ENCODE peak calls at places on chromosomes 16 and 17, in five cellular contexts. One of them, this sample, is unnamed.

GRCh38 chr17:4499431-4500187 is 928 bp downstream of the SPNS2 start:
- DNase-seq in stimulated activated CD8-positive, alpha-beta memory T cell treated with anti-CD3 and anti-CD28 coated beads, Interleukin-12 subunit alpha, Interleukin-12 subunit beta, amount 100 ng/mL, for 1 hour: no peak
- DNase-seq in endothelial cell: peak
- DNase-seq in NCI-H187: no peak
- DNase-seq in central memory CD4-positive, alpha-beta T cell: peak
- DNase-seq in this sample: no peak

GRCh38 chr16:10519929-10520868 is 60.2 kb downstream of the EMP2 start:
- DNase-seq in stimulated activated CD8-positive, alpha-beta memory T cell treated with anti-CD3 and anti-CD28 coated beads, Interleukin-12 subunit alpha, Interleukin-12 subunit beta, amount 100 ng/mL, for 1 hour: no peak
- DNase-seq in endothelial cell: no peak
- DNase-seq in NCI-H187: no peak
- DNase-seq in central memory CD4-positive, alpha-beta T cell: no peak
- DNase-seq in this sample: no peak

GRCh38 chr16:65125322-65125721 is 3.5 kb upstream of the CDH11 start:
- DNase-seq in stimulated activated CD8-positive, alpha-beta memory T cell treated with anti-CD3 and anti-CD28 coated beads, Interleukin-12 subunit alpha, Interleukin-12 subunit beta, amount 100 ng/mL, for 1 hour: no peak
- DNase-seq in endothelial cell: no peak
- DNase-seq in NCI-H187: no peak
- DNase-seq in central memory CD4-positive, alpha-beta T cell: no peak
- DNase-seq in this sample: no peak

GRCh38 chr17:83080641-83081560 is 1.5 kb downstream of the METRNL start:
- DNase-seq in stimulated activated CD8-positive, alpha-beta memory T cell treated with anti-CD3 and anti-CD28 coated beads, Interleukin-12 subunit alpha, Interleukin-12 subunit beta, amount 100 ng/mL, for 1 hour: no peak
- DNase-seq in endothelial cell: no peak
- DNase-seq in NCI-H187: no peak
- DNase-seq in central memory CD4-positive, alpha-beta T cell: no peak
- DNase-seq in this sample: no peak

GRCh38 chr17:17362531-17362930 is 59.4 kb downstream of the NT5M start:
- DNase-seq in stimulated activated CD8-positive, alpha-beta memory T cell treated with anti-CD3 and anti-CD28 coated beads, Interleukin-12 subunit alpha, Interleukin-12 subunit beta, amount 100 ng/mL, for 1 hour: no peak
- DNase-seq in endothelial cell: no peak
- DNase-seq in NCI-H187: no peak
- DNase-seq in central memory CD4-positive, alpha-beta T cell: no peak
- DNase-seq in this sample: no peak

GRCh38 chr17:45022655-45023339 is 28.6 kb downstream of the DCAKD start:
- DNase-seq in stimulated activated CD8-positive, alpha-beta memory T cell treated with anti-CD3 and anti-CD28 coated beads, Interleukin-12 subunit alpha, Interleukin-12 subunit beta, amount 100 ng/mL, for 1 hour: no peak
- DNase-seq in endothelial cell: no peak
- DNase-seq in NCI-H187: no peak
- DNase-seq in central memory CD4-positive, alpha-beta T cell: no peak
- DNase-seq in this sample: no peak

GRCh38 chr17:57944796-57945362 is 10.3 kb downstream of the CUEDC1 start:
- DNase-seq in stimulated activated CD8-positive, alpha-beta memory T cell treated with anti-CD3 and anti-CD28 coated beads, Interleukin-12 subunit alpha, Interleukin-12 subunit beta, amount 100 ng/mL, for 1 hour: no peak
- DNase-seq in endothelial cell: no peak
- DNase-seq in NCI-H187: no peak
- DNase-seq in central memory CD4-positive, alpha-beta T cell: no peak
- DNase-seq in this sample: no peak

GRCh38 chr16:9441021-9441420 is 349.6 kb downstream of the HAPSTR1 start:
- DNase-seq in stimulated activated CD8-positive, alpha-beta memory T cell treated with anti-CD3 and anti-CD28 coated beads, Interleukin-12 subunit alpha, Interleukin-12 subunit beta, amount 100 ng/mL, for 1 hour: no peak
- DNase-seq in endothelial cell: no peak
- DNase-seq in NCI-H187: no peak
- DNase-seq in central memory CD4-positive, alpha-beta T cell: no peak
- DNase-seq in this sample: no peak

GRCh38 chr16:26058326-26058725 is 366.6 kb downstream of the HS3ST4 start:
- DNase-seq in stimulated activated CD8-positive, alpha-beta memory T cell treated with anti-CD3 and anti-CD28 coated beads, Interleukin-12 subunit alpha, Interleukin-12 subunit beta, amount 100 ng/mL, for 1 hour: no peak
- DNase-seq in endothelial cell: no peak
- DNase-seq in NCI-H187: no peak
- DNase-seq in central memory CD4-positive, alpha-beta T cell: no peak
- DNase-seq in this sample: no peak

GRCh38 chr17:68248199-68248825 is 469 bp downstream of the AMZ2 start:
- DNase-seq in stimulated activated CD8-positive, alpha-beta memory T cell treated with anti-CD3 and anti-CD28 coated beads, Interleukin-12 subunit alpha, Interleukin-12 subunit beta, amount 100 ng/mL, for 1 hour: no peak
- DNase-seq in endothelial cell: no peak
- DNase-seq in NCI-H187: no peak
- DNase-seq in central memory CD4-positive, alpha-beta T cell: no peak
- DNase-seq in this sample: peak

GRCh38 chr17:70622382-70623260 is 453.3 kb downstream of the KCNJ2 start:
- DNase-seq in stimulated activated CD8-positive, alpha-beta memory T cell treated with anti-CD3 and anti-CD28 coated beads, Interleukin-12 subunit alpha, Interleukin-12 subunit beta, amount 100 ng/mL, for 1 hour: no peak
- DNase-seq in endothelial cell: peak
- DNase-seq in NCI-H187: no peak
- DNase-seq in central memory CD4-positive, alpha-beta T cell: no peak
- DNase-seq in this sample: peak

GRCh38 chr17:16478693-16479092 is 13.3 kb downstream of the LRRC75A start:
- DNase-seq in stimulated activated CD8-positive, alpha-beta memory T cell treated with anti-CD3 and anti-CD28 coated beads, Interleukin-12 subunit alpha, Interleukin-12 subunit beta, amount 100 ng/mL, for 1 hour: no peak
- DNase-seq in endothelial cell: no peak
- DNase-seq in NCI-H187: no peak
- DNase-seq in central memory CD4-positive, alpha-beta T cell: no peak
- DNase-seq in this sample: no peak

GRCh38 chr16:73142069-73142880 is 94.3 kb upstream of the ZFHX3 start:
- DNase-seq in stimulated activated CD8-positive, alpha-beta memory T cell treated with anti-CD3 and anti-CD28 coated beads, Interleukin-12 subunit alpha, Interleukin-12 subunit beta, amount 100 ng/mL, for 1 hour: no peak
- DNase-seq in endothelial cell: no peak
- DNase-seq in NCI-H187: no peak
- DNase-seq in central memory CD4-positive, alpha-beta T cell: no peak
- DNase-seq in this sample: no peak

GRCh38 chr16:67395458-67396158 is 2.3 kb upstream of the TPPP3 start:
- DNase-seq in stimulated activated CD8-positive, alpha-beta memory T cell treated with anti-CD3 and anti-CD28 coated beads, Interleukin-12 subunit alpha, Interleukin-12 subunit beta, amount 100 ng/mL, for 1 hour: no peak
- DNase-seq in endothelial cell: no peak
- DNase-seq in NCI-H187: peak
- DNase-seq in central memory CD4-positive, alpha-beta T cell: no peak
- DNase-seq in this sample: no peak

GRCh38 chr17:43927101-43927935 is 15.0 kb downstream of the PPY start:
- DNase-seq in stimulated activated CD8-positive, alpha-beta memory T cell treated with anti-CD3 and anti-CD28 coated beads, Interleukin-12 subunit alpha, Interleukin-12 subunit beta, amount 100 ng/mL, for 1 hour: no peak
- DNase-seq in endothelial cell: no peak
- DNase-seq in NCI-H187: no peak
- DNase-seq in central memory CD4-positive, alpha-beta T cell: no peak
- DNase-seq in this sample: no peak

GRCh38 chr17:46958192-46958591 is 20.9 kb downstream of the RPRML start:
- DNase-seq in stimulated activated CD8-positive, alpha-beta memory T cell treated with anti-CD3 and anti-CD28 coated beads, Interleukin-12 subunit alpha, Interleukin-12 subunit beta, amount 100 ng/mL, for 1 hour: no peak
- DNase-seq in endothelial cell: no peak
- DNase-seq in NCI-H187: no peak
- DNase-seq in central memory CD4-positive, alpha-beta T cell: no peak
- DNase-seq in this sample: no peak

GRCh38 chr17:51133365-51133764 is 12.7 kb upstream of the SPAG9 start:
- DNase-seq in stimulated activated CD8-positive, alpha-beta memory T cell treated with anti-CD3 and anti-CD28 coated beads, Interleukin-12 subunit alpha, Interleukin-12 subunit beta, amount 100 ng/mL, for 1 hour: no peak
- DNase-seq in endothelial cell: no peak
- DNase-seq in NCI-H187: no peak
- DNase-seq in central memory CD4-positive, alpha-beta T cell: no peak
- DNase-seq in this sample: no peak

This sample was measured in astrocyte of the spinal cord.